ENCODE peak calls at places on chromosomes 4 and X, in five cellular contexts. X, Y, O, G and J are unnamed samples.

GRCh38 chr4:3781193-3781886 is 15.2 kb downstream of the ADRA2C start:
- DNase-seq in X (no peak), Y (no peak), O (no peak), G (no peak), J (no peak)

GRCh38 chrX:125826080-125826479 is 340.0 kb downstream of the DCAF12L2 start:
- DNase-seq in Y (no peak), O (no peak), X (no peak), G (no peak), J (no peak)

GRCh38 chr4:13543091-13543581 is 1.2 kb downstream of the NKX3-2 start:
- DNase-seq in G (no peak), O (no peak), Y (no peak), X (no peak), J (no peak)

GRCh38 chr4:20019310-20020015 is 232.2 kb upstream of the SLIT2 start:
- DNase-seq in G (no peak), Y (no peak), X (no peak), O (no peak), J (no peak)

GRCh38 chr4:12145106-12145505 is 716.4 kb upstream of the HS3ST1 start:
- DNase-seq in O (no peak), Y (no peak), X (no peak), G (no peak), J (no peak)

GRCh38 chr4:89422441-89422950 is 114.9 kb upstream of the GPRIN3 start:
- DNase-seq in X (no peak), Y (no peak), G (no peak), O (no peak), J (no peak)

GRCh38 chr4:84971319-84971932 is 4.9 kb upstream of the WDFY3 start:
- DNase-seq in G (peak), O (no peak), X (no peak), Y (no peak), J (peak)

GRCh38 chrX:100931218-100931924 is 2.7 kb upstream of the XKRX start:
- DNase-seq in O (no peak), G (no peak), Y (no peak), X (no peak), J (no peak)

GRCh38 chr4:67765928-67766327 is 11.7 kb upstream of the GNRHR start:
- DNase-seq in X (no peak), O (no peak), G (no peak), Y (no peak), J (no peak)

GRCh38 chr4:125388653-125389052 is 73.9 kb downstream of the FAT4 start:
- DNase-seq in X (no peak), Y (no peak), G (no peak), O (no peak), J (peak)

GRCh38 chr4:125387770-125388169 is 73.0 kb downstream of the FAT4 start:
- DNase-seq in Y (no peak), X (no peak), G (no peak), O (no peak), J (no peak)

GRCh38 chr4:125390126-125390525 is 75.4 kb downstream of the FAT4 start:
- DNase-seq in Y (no peak), G (no peak), O (no peak), X (no peak), J (no peak)

GRCh38 chr4:125390727-125391126 is 76.0 kb downstream of the FAT4 start:
- DNase-seq in Y (no peak), G (no peak), X (no peak), O (no peak), J (no peak)

DNA sequence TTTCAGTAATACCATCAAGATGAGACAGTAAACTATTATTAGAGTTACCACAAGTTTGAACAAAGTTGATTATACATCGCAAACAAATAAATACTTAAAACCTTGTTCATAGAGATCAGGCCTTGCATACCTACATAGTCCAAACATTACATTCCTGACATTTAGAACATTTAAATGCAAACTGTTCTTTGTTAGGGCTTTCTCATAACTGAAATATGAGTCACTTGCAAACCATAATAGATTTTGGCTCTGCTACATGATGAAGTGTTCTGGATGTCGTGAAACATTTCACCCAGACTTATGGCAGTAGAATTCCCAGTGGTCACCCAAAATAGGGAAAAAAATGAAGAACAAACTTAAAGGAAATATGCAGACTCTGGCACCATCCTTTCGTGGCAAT is 75.0 kb downstream of the FAT4 start:
- DNase-seq in X (no peak), O (no peak), G (no peak), Y (no peak), J (no peak)
- H3K27ac ChIP-seq in X (peak), O (peak), G (no peak), Y (peak), J (peak)

DNA sequence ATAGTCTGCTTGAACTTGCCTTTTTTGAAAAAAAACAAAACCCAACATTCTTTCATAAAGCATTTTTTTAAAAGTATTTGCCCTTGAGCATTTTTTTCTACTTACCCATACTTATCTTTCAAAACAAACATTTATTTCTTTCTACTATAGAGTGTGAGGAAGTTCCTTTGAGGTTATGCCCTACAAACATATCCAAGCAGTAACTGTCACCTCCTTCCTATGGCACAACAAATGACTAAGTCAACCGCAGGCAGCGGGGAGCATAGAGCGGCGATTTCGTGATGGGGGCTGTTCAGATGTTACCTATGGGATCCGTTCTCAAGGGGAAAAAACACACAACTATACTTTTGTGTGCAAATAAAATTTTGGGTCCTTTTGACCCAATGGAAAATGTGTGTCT is 19.4 kb downstream of the SPRY1 start:
- DNase-seq in O (no peak), G (no peak), Y (no peak), X (no peak), J (no peak)
- H3K27ac ChIP-seq in O (no peak), G (no peak), Y (no peak), X (peak), J (no peak)

DNA sequence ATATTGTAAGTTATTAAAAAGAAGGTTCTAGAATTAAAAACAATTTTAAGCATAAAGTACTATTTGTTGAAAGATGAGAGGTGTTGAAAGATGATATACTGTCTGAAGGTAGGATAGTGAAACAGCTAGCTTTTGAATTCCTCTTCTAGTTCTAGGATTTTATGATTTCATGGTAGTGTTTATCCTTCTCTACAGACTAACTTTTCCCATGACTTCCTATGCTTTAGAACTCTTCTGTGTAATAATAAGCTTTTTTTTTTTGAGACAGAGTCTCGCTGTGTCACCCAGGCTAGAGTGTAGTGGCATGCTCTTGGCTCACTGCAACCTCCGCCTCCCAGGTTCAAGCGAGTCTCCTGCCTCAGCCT is 96.0 kb upstream of the NUDT6 start:
- DNase-seq in G (no peak), Y (no peak), X (no peak), O (no peak), J (no peak)
- H3K27ac ChIP-seq in G (no peak), Y (no peak), X (no peak), O (no peak), J (peak)

GRCh38 chr4:53676402-53676871 is 85.2 kb upstream of the LNX1 start:
- DNase-seq in G (no peak), X (no peak), Y (no peak), O (no peak), J (peak)
- H3K27ac ChIP-seq in G (no peak), X (peak), Y (peak), O (no peak), J (no peak)

GRCh38 chr4:54902261-54902660 is 223.1 kb downstream of the KDR start:
- DNase-seq in X (no peak), G (no peak), O (no peak), Y (no peak), J (no peak)

GRCh38 chr4:54898941-54899340 is 226.5 kb downstream of the KDR start:
- DNase-seq in O (no peak), X (no peak), G (no peak), Y (no peak), J (no peak)

GRCh38 chr4:54901202-54901601 is 224.2 kb downstream of the KDR start:
- DNase-seq in X (no peak), O (no peak), Y (no peak), G (no peak), J (no peak)

GRCh38 chr4:54897590-54897989 is 227.8 kb downstream of the KDR start:
- DNase-seq in O (no peak), X (no peak), Y (no peak), G (no peak), J (no peak)

DNA sequence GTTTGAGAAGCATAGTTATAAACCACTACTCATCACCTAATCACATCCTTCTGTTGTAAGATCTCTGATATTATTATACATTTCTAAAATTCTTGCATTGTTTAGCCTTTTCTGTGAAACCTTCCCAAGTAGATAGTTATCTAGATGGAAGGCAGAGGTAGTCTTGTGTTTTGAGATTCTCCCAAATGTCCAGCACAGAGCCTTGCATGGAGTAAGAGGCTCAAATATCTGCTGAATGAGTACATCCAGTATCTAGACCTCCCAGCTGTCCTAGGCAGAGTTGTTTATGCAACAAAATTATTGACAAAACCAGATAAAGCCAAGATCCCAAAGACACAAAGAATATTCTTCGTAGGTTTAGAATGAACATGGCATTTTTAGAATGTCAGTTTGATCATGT is 227.2 kb downstream of the KDR start:
- DNase-seq in Y (no peak), G (no peak), O (no peak), X (no peak), J (no peak)
- H3K27ac ChIP-seq in Y (no peak), G (no peak), O (no peak), X (no peak), J (no peak)

GRCh38 chr4:99324361-99324760 is 3.2 kb upstream of the ADH1B start:
- DNase-seq in Y (no peak), O (no peak), G (no peak), X (no peak), J (no peak)

GRCh38 chr4:99324978-99325377 is 3.8 kb upstream of the ADH1B start:
- DNase-seq in O (peak), G (no peak), Y (peak), X (no peak), J (no peak)

GRCh38 chr4:99321241-99322191 is at the start of gene ADH1B:
- DNase-seq in O (no peak), X (no peak), G (no peak), Y (no peak), J (no peak)

GRCh38 chr4:99323761-99324160 is 2.6 kb upstream of the ADH1B start:
- DNase-seq in X (no peak), G (no peak), O (no peak), Y (no peak), J (no peak)
- H3K27ac ChIP-seq in X (peak), G (no peak), O (no peak), Y (peak), J (no peak)

GRCh38 chr4:139171878-139172691 is 4.9 kb downstream of the ELF2 start:
- DNase-seq in G (no peak), Y (no peak), X (no peak), O (no peak), J (no peak)
- H3K27ac ChIP-seq in G (no peak), Y (no peak), X (peak), O (no peak), J (peak)